ENCODE peak calls at places on chromosomes 5 and 9, in four cellular contexts. K is CD4-positive, alpha-beta T cell; A is astrocyte of the spinal cord; R is GM13976. M is an unnamed sample.

GRCh38 chr9:126605792-126606482 is 7.8 kb upstream of the LMX1B start:
- DNase-seq in R (no peak), K (no peak), A (no peak), M (no peak)

GRCh38 chr5:140219068-140219971 is 44.3 kb downstream of the CYSTM1 start:
- DNase-seq in K (no peak), A (no peak), R (no peak), M (no peak)

GRCh38 chr5:59351076-59351794 is 542.3 kb downstream of the PDE4D start:
- DNase-seq in K (no peak), A (peak; percentile 41), R (no peak), M (no peak)

GRCh38 chr9:122346478-122347347 is 24.1 kb upstream of the PTGS1 start:
- DNase-seq in R (no peak), K (no peak), A (peak; percentile 11), M (peak; percentile 62)

GRCh38 chr5:113345261-113345940 is 89.4 kb downstream of the TSSK1B start:
- DNase-seq in K (no peak), A (peak; percentile 86), R (no peak), M (no peak)

GRCh38 chr9:98357921-98358535 is 102.6 kb upstream of the TBC1D2 start:
- DNase-seq in K (no peak), A (peak; percentile 36), R (no peak), M (no peak)

GRCh38 chr9:111178361-111179043 is 140.2 kb upstream of the LPAR1 start:
- DNase-seq in R (no peak), K (no peak), A (peak; percentile 96), M (no peak)

GRCh38 chr5:17180957-17181723 is 36.3 kb upstream of the BASP1 start:
- DNase-seq in R (no peak), A (peak; percentile 91), K (no peak), M (no peak)

GRCh38 chr9:84153885-84154284 is 173.3 kb downstream of the RMI1 start:
- DNase-seq in A (peak; percentile 53), K (no peak), R (no peak), M (no peak)

GRCh38 chr5:150068071-150068470 is 18.3 kb downstream of the CSF1R start:
- DNase-seq in K (no peak), R (no peak), A (no peak), M (no peak)

GRCh38 chr5:150067405-150067960 is 18.9 kb downstream of the CSF1R start:
- DNase-seq in R (no peak), K (no peak), A (no peak), M (no peak)

GRCh38 chr5:150068961-150069618 is 17.3 kb downstream of the CSF1R start:
- DNase-seq in A (no peak), R (no peak), K (no peak), M (no peak)

GRCh38 chr5:150069619-150070276 is 16.6 kb downstream of the CSF1R start:
- DNase-seq in R (no peak), K (no peak), A (no peak), M (no peak)

GRCh38 chr5:150068472-150068871 is 17.9 kb downstream of the CSF1R start:
- DNase-seq in R (no peak), A (no peak), K (no peak), M (no peak)
- TF ChIP-seq CTCF in R (no peak), A (no peak), K (no peak), M (no peak)

GRCh38 chr9:96655198-96655851 is at the start of gene PRXL2C:
- DNase-seq in A (peak; percentile 67), R (peak; percentile 80), K (peak; percentile 81), M (peak; percentile 84)
- TF ChIP-seq CTCF in A (no peak), R (no peak), K (no peak), M (no peak)

DNA sequence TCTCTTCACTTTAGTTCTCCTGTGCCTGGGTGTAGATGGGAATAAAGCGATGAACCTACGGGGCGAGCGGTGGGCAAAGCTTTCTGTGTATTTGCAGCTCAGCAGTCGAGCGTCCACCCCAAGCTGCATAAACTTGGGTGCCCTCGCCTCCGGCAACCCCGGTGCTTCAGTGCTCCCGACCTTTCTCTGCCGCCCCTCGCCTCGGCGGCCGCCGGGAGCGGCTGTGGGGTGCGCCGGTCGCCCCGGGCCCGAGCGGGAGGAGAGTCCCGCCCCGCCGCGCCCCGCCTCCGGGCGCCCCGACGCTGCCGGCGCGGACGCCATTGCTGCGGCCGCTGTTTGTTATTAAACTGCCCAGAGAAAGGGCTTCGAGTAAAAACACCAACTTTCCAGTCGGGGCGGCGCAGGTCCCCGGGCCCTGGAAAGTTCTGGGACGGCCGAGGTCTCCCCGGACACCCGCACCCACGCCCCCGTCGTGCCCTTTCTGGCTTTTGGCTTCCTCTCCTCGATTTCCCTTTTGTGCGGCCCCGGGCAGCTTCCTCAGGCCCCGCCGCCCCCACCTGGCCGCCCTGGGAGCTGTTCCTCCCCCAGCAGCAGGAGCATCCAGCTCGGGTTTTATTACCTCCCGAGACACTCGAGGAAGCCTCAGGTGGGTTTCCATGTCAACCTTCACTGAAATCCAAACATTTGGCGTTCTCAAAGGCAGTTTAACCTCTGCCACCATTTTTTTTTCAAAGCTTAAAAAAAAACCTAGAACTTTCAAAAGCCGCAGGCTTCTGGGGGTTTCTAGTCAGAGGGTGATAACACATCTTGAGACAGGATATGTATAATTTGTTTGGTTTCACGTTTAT is 334.3 kb downstream of the CWC27 start:
- DNase-seq in A (peak; percentile 74), R (peak; percentile 82), K (peak; percentile 36), M (peak; percentile 80)
- TF ChIP-seq CTCF in A (peak; percentile 23), R (peak; percentile 11), K (peak; percentile 17), M (no peak)

GRCh38 chr5:63959177-63959982 is 2.9 kb downstream of the HTR1A start:
- DNase-seq in R (no peak), A (no peak), K (no peak), M (no peak)
- TF ChIP-seq CTCF in R (no peak), A (no peak), K (no peak), M (no peak)

DNA sequence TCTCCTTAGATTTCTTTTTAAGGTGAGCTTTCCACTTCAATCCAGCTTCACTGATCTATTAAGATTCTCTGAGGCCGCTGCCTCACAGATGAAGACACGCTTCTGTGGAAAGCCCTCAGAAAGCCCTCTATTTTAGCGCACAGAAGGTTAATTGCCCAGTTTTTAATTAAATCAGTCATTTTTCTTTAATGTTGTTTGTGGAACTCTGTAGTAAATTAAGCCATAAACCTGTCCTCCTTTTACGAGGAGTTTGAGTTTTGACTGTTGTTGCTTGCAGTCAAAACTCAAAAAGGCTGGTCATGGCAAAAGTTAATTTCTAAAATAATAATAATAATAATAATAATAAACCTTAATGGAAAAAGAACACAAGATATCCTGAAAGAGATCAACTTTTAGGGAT is 247.4 kb downstream of the FSTL4 start:
- DNase-seq in K (no peak), R (no peak), A (no peak), M (no peak)
- TF ChIP-seq CTCF in K (no peak), R (no peak), A (no peak), M (no peak)

GRCh38 chr5:172342907-172343306 is 59.3 kb upstream of the UBTD2 start:
- DNase-seq in K (no peak), A (no peak), R (no peak), M (no peak)

GRCh38 chr5:172336264-172336663 is 52.7 kb upstream of the UBTD2 start:
- DNase-seq in K (no peak), A (no peak), R (no peak), M (no peak)

GRCh38 chr5:172335721-172336120 is 52.2 kb upstream of the UBTD2 start:
- DNase-seq in R (no peak), K (no peak), A (no peak), M (no peak)

GRCh38 chr5:172336666-172337310 is 53.2 kb upstream of the UBTD2 start:
- DNase-seq in K (no peak), R (no peak), A (no peak), M (no peak)

DNA sequence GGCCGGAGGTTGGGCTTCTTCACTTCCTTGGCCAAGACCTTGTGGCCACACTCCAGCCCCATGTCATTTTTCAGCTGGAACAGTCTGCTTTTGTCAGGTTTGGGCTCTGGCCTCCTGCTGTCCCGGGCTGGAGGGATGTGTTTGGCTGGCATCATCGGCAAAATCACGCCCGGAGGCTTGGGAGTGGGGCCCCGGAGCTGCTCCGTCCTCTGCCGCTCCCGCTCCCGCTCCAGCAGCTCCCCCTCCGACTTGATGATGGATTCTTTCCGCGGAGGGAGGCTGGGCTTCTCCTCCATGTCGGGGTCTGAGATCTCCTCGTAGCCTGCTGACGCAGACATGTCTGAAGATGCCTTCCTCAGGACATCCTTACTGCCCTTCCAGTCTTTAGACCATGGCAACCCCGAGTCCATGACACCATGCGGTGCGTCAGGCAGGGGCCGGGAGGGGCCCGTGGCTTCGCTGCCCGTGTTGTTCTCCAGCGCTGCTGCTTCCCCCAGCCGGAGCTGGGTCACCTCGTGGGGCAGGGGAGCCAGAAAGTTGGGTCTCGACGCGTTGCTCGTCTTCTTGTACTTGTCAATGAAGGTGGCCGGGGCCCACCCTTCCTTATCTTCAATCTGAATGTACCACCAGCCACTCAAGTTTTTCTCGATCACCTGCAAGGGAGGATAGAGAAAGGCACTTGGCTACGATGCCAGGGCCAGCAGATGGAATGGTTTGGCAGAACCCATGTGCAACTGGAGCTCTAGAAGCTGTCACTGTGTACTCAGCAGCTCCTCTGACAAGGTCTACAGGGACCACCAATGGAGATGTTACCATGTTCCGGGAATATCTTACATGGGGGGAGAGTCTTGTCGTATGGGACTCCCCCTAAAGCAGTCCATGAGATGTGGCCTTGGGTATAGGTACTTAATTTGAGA is 56.0 kb upstream of the UBTD2 start:
- DNase-seq in K (no peak), R (no peak), A (no peak), M (no peak)
- TF ChIP-seq CTCF in K (no peak), R (no peak), A (no peak), M (no peak)

DNA sequence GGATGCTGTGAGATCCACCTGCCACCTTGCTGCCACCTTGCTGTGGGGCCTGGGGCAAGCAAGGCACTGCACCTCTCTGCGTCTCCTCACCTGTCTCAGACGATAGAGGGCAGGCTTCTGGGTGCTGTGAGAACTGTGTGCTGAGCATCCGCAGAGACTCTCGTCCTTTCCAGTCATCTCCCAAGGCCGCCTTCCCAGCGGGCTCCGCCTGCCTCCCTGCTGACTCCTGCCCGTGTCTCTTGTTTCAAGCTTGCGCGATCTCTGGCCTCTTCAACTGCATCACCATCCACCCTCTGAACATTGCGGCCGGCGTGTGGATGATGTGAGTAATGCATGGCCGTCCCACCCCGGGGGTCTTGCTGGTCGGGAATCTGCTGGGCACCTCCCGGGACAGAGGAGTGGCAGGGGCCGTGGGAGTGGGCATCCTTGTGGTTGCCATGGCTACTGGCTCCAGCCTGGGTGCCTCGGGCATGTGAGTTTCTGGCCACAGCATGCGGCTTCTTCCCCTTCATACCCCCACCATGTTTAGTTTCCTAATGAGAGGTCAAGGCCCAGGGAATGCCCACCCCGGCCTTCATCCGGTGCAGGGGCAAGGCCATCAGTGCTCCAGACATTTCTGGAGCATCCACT is 3.6 kb downstream of the CACFD1 start:
- DNase-seq in R (no peak), A (no peak), K (no peak), M (no peak)
- TF ChIP-seq CTCF in R (peak; percentile 20), A (peak; percentile 4), K (no peak), M (no peak)

M was measured in GM20000.